ENCODE peak calls at places on chromosomes 2 and 18, in nine cellular contexts. H is gastrocnemius medialis, D is RWPE1, T is progenitor cell of endocrine pancreas, A is heart right ventricle, B is tibial nerve, G is tibial artery, R is kidney epithelial cell, C is left lung. U is an unnamed sample.

GRCh38 chr2:145316496-145316895 is 796.6 kb upstream of the ZEB2 start:
- DNase-seq in H (no peak), D (no peak), T (no peak), A (no peak), B (no peak), G (no peak), R (no peak), C (no peak), U (no peak)

GRCh38 chr2:46615555-46616487 is 136.5 kb downstream of the TMEM247 start:
- DNase-seq in H (no peak), D (peak; percentile 11), T (no peak), A (no peak), B (no peak), G (no peak), R (no peak), C (no peak), U (peak; percentile 18)

GRCh38 chr18:25518716-25519053 is 166.7 kb upstream of the ZNF521 start:
- DNase-seq in H (no peak), D (no peak), T (no peak), A (no peak), B (no peak), G (no peak), R (no peak), C (no peak), U (no peak)

GRCh38 chr2:773256-774160 is 96.3 kb upstream of the TMEM18 start:
- DNase-seq in H (no peak), D (no peak), T (no peak), A (no peak), B (no peak), G (no peak), R (no peak), C (no peak), U (no peak)

GRCh38 chr2:179538406-179538805 is 273.8 kb upstream of the SESTD1 start:
- DNase-seq in H (no peak), D (peak; percentile 41), T (no peak), A (no peak), B (no peak), G (no peak), R (no peak), C (no peak), U (no peak)

GRCh38 chr18:37537868-37538525 is 27.6 kb downstream of the CELF4 start:
- DNase-seq in H (peak; percentile 36), D (peak; percentile 52), T (peak; percentile 83), A (peak; percentile 72), B (peak; percentile 62), G (peak; percentile 78), R (peak; percentile 5), C (peak; percentile 89), U (peak; percentile 20)

GRCh38 chr18:63197246-63197791 is 122.2 kb downstream of the BCL2 start:
- DNase-seq in H (no peak), D (no peak), T (no peak), A (no peak), B (no peak), G (no peak), R (no peak), C (no peak), U (no peak)

GRCh38 chr18:46226461-46226860 is 122.3 kb downstream of the HAUS1 start:
- DNase-seq in H (no peak), D (no peak), T (no peak), A (no peak), B (no peak), G (no peak), R (no peak), C (no peak), U (no peak)

GRCh38 chr2:235698028-235698427 is 204.2 kb downstream of the AGAP1 start:
- DNase-seq in H (no peak), D (no peak), T (no peak), A (no peak), B (no peak), G (peak; percentile 33), R (no peak), C (no peak), U (no peak)

GRCh38 chr2:43467889-43468288 is 127.9 kb downstream of the THADA start:
- DNase-seq in H (no peak), D (peak; percentile 26), T (no peak), A (no peak), B (no peak), G (no peak), R (no peak), C (no peak), U (no peak)

GRCh38 chr2:231355802-231356473 is 39.6 kb upstream of the B3GNT7 start:
- DNase-seq in H (no peak), D (no peak), T (no peak), A (no peak), B (no peak), G (peak; percentile 60), R (no peak), C (no peak), U (no peak)

GRCh38 chr2:199455533-199456382 is 2.0 kb downstream of the SATB2 start:
- DNase-seq in H (no peak), D (peak; percentile 55), T (peak; percentile 46), A (no peak), B (no peak), G (no peak), R (no peak), C (peak; percentile 79), U (no peak)

GRCh38 chr18:2872095-2872494 is 25.3 kb downstream of the EMILIN2 start:
- DNase-seq in H (no peak), D (no peak), T (no peak), A (no peak), B (no peak), G (no peak), R (no peak), C (no peak), U (no peak)

GRCh38 chr2:26067186-26067974 is 33.5 kb downstream of the RAB10 start:
- DNase-seq in H (no peak), D (no peak), T (no peak), A (no peak), B (no peak), G (no peak), R (no peak), C (no peak), U (no peak)

GRCh38 chr2:190625691-190626090 is 23.2 kb upstream of the NAB1 start:
- DNase-seq in H (no peak), D (no peak), T (no peak), A (no peak), B (no peak), G (no peak), R (no peak), C (no peak), U (no peak)

GRCh38 chr2:95320986-95321767 is 24.0 kb downstream of the KCNIP3 start:
- DNase-seq in H (no peak), D (no peak), T (no peak), A (no peak), B (no peak), G (no peak), R (no peak), C (peak; percentile 54), U (no peak)

GRCh38 chr2:95325590-95326432 is 28.7 kb downstream of the KCNIP3 start:
- DNase-seq in H (no peak), D (no peak), T (no peak), A (no peak), B (no peak), G (no peak), R (no peak), C (no peak), U (no peak)

GRCh38 chr2:95326433-95327140 is 29.4 kb downstream of the KCNIP3 start:
- DNase-seq in H (no peak), D (no peak), T (no peak), A (no peak), B (no peak), G (no peak), R (no peak), C (peak; percentile 79), U (no peak)

GRCh38 chr2:95325026-95325425 is 27.9 kb downstream of the KCNIP3 start:
- DNase-seq in H (no peak), D (no peak), T (no peak), A (no peak), B (no peak), G (no peak), R (no peak), C (peak; percentile 45), U (no peak)

GRCh38 chr2:95323347-95324155 is 26.4 kb downstream of the KCNIP3 start:
- DNase-seq in H (no peak), D (peak; percentile 75), T (peak; percentile 33), A (no peak), B (no peak), G (no peak), R (no peak), C (peak; percentile 69), U (no peak)
- TF ChIP-seq CTCF in H (no peak), D (peak; percentile 72), T (peak; percentile 67), A (peak; percentile 22), B (peak; percentile 20), G (no peak), R (peak; percentile 73), C (peak; percentile 27), U (no peak)

GRCh38 chr2:62814132-62814531 is 108.6 kb downstream of the EHBP1 start:
- DNase-seq in H (no peak), D (no peak), T (no peak), A (peak; percentile 25), B (no peak), G (no peak), R (no peak), C (no peak), U (no peak)
- TF ChIP-seq CTCF in H (no peak), D (no peak), T (no peak), A (no peak), B (no peak), G (no peak), R (no peak), C (no peak), U (no peak)

GRCh38 chr2:123696799-123697410 is 328.2 kb upstream of the CNTNAP5 start:
- DNase-seq in H (no peak), D (no peak), T (no peak), A (no peak), B (no peak), G (no peak), R (no peak), C (no peak), U (no peak)
- TF ChIP-seq CTCF in H (no peak), D (no peak), T (no peak), A (no peak), B (no peak), G (no peak), R (no peak), C (no peak), U (no peak)

GRCh38 chr2:96265349-96265839 is 403 bp downstream of the TMEM127 start:
- DNase-seq in H (peak; percentile 63), D (peak; percentile 52), T (no peak), A (peak; percentile 72), B (peak; percentile 23), G (peak; percentile 84), R (no peak), C (peak; percentile 89), U (no peak)

GRCh38 chr2:96264086-96264485 is 1.7 kb downstream of the TMEM127 start:
- DNase-seq in H (no peak), D (no peak), T (no peak), A (no peak), B (no peak), G (no peak), R (no peak), C (no peak), U (no peak)

GRCh38 chr2:96262306-96262705 is 3.5 kb downstream of the TMEM127 start:
- DNase-seq in H (no peak), D (no peak), T (no peak), A (no peak), B (no peak), G (no peak), R (no peak), C (no peak), U (no peak)

GRCh38 chr2:96265840-96266569 is at the start of the genes CIAO1 and TMEM127:
- DNase-seq in H (peak; percentile 98), D (peak; percentile 95), T (peak; percentile 98), A (peak; percentile 98), B (peak; percentile 94), G (peak; percentile 99), R (peak; percentile 85), C (peak; percentile 100), U (peak; percentile 97)

GRCh38 chr2:96264656-96265348 is 995 bp downstream of the TMEM127 start:
- DNase-seq in H (no peak), D (peak; percentile 30), T (peak; percentile 29), A (peak; percentile 36), B (no peak), G (no peak), R (no peak), C (no peak), U (no peak)
- TF ChIP-seq CTCF in H (no peak), D (peak; percentile 30), T (peak; percentile 59), A (peak; percentile 28), B (no peak), G (no peak), R (peak; percentile 65), C (no peak), U (no peak)